ENCODE peak calls at places on chromosomes 11 and 22, in four cellular contexts. O, F, Z and T are unnamed samples. For H3K4me1, the result is how much of the 10 kb centered on the place peaks cover.

GRCh38 chr11:112537846-112538330 is 277.2 kb upstream of the PLET1 start:
- DNase-seq in O (no peak), F (no peak), Z (no peak), T (no peak)

GRCh38 chr11:94457118-94458029 is 36.3 kb downstream of the MRE11 start:
- DNase-seq in O (no peak), Z (no peak), F (no peak), T (no peak)

GRCh38 chr11:67613960-67614715 is 7.4 kb downstream of the NDUFV1 start:
- DNase-seq in Z (peak), F (peak), O (peak), T (no peak)

GRCh38 chr11:129896062-129896461 is 684 bp upstream of the NFRKB start:
- DNase-seq in O (no peak), Z (no peak), F (no peak), T (no peak)

GRCh38 chr22:50182176-50183081 is 3.3 kb upstream of the TRABD start:
- DNase-seq in O (no peak), Z (no peak), F (peak), T (no peak)

GRCh38 chr11:93099811-93100210 is 98.0 kb downstream of the SLC36A4 start:
- DNase-seq in F (no peak), O (no peak), Z (no peak), T (no peak)

GRCh38 chr11:15965562-15966250 is 390.6 kb downstream of the SOX6 start:
- DNase-seq in O (no peak), F (no peak), Z (no peak), T (no peak)

GRCh38 chr11:36296925-36297604 is 977 bp downstream of the PRR5L start:
- DNase-seq in F (no peak), O (no peak), Z (no peak), T (no peak)

GRCh38 chr22:49487950-49488349 is 339.7 kb downstream of the BRD1 start:
- DNase-seq in F (no peak), Z (no peak), O (no peak), T (no peak)

GRCh38 chr22:42929838-42930155 is 72.7 kb upstream of the ARFGAP3 start:
- DNase-seq in F (no peak), O (no peak), Z (no peak), T (no peak)

GRCh38 chr11:68684385-68685356 is at the start of gene GAL:
- DNase-seq in F (no peak), O (peak), Z (peak), T (no peak)

GRCh38 chr11:44028401-44028800 is 19.4 kb upstream of the ACCSL start:
- DNase-seq in Z (no peak), O (no peak), F (no peak), T (no peak)

GRCh38 chr22:34567367-34567766 is 498.6 kb upstream of the ISX start:
- DNase-seq in O (no peak), F (no peak), Z (no peak), T (no peak)

GRCh38 chr11:122852071-122852831 is 14.0 kb downstream of the CRTAM start:
- DNase-seq in O (no peak), F (peak), Z (no peak), T (no peak)

GRCh38 chr11:66106786-66107599 is 36.9 kb downstream of the PACS1 start:
- DNase-seq in F (no peak), O (no peak), Z (no peak), T (no peak)

GRCh38 chr22:25029181-25029580 is 76.7 kb downstream of the KIAA1671 start:
- DNase-seq in O (no peak), Z (no peak), F (no peak), T (no peak)

GRCh38 chr11:43992834-43993637 is 50.6 kb downstream of the C11orf96 start:
- DNase-seq in O (peak), Z (no peak), F (no peak), T (no peak)

GRCh38 chr11:73177380-73178091 is 35.4 kb upstream of the FCHSD2 start:
- DNase-seq in Z (no peak), O (peak), F (no peak), T (no peak)

GRCh38 chr11:10762913-10763421 is 11.9 kb downstream of the CTR9 start:
- DNase-seq in O (no peak), Z (no peak), F (no peak), T (no peak)

GRCh38 chr11:42552786-42553185 is 759.0 kb upstream of the API5 start:
- DNase-seq in O (no peak), F (no peak), Z (no peak), T (no peak)

GRCh38 chr11:125401746-125402145 is 94.3 kb downstream of the FEZ1 start:
- DNase-seq in Z (no peak), F (no peak), O (no peak), T (no peak)

GRCh38 chr22:36367066-36367465 is 20.7 kb downstream of the MYH9 start:
- DNase-seq in F (no peak), Z (no peak), O (no peak), T (no peak)
- H3K4me1 ChIP-seq in F (half or more), Z (under half), O (under half), T (under half)

GRCh38 chr22:40535642-40536041 is 100.9 kb downstream of the MRTFA start:
- DNase-seq in F (no peak), O (no peak), Z (no peak), T (no peak)
- H3K4me3 ChIP-seq in F (no peak), O (no peak), Z (no peak), T (no peak)

GRCh38 chr11:32400670-32401369 is 34.5 kb downstream of the WT1 start:
- DNase-seq in Z (no peak), F (no peak), O (no peak), T (no peak)
- H3K4me1 ChIP-seq in Z (under half), F (under half), O (under half), T (under half)

DNA sequence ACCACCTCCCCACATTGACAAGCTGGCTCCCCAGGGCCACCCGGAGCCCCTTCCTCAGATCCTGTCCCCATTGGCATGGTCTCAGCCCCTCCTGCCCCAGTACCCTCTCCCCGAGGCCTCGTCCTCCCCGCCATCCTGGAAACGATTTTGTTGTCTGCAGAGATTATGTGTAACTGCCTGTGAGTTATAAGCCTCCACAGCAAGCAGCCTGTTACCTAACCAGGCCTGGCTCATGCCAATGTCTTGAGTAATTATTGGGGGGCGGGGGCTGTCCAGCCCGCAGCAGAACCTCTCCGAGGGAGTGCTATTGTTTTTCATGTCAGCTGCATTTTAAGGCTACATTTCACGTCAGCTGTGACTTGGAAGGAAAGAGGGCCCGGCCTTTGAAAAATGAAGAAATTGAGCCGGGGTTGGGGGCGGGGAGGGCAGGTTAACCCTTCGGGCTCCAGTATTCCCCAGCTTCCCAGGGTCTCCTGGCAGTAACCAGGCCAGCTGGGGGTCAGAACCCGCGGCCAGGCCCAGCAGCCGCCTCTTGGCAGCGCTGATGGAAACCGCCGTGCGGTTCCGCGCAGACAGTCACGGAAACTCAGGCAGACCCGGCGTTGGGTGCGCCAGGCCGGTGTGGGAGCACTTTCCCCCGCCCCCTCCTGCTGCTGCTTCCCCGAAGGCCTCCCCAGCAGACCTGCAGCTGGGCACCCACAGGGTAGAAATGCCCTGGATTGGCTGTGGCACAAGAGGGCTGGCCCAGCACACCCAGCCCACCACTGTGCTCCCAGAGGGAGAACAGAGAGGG is 59.5 kb downstream of the CDKN1C start:
- DNase-seq in O (peak), F (no peak), Z (no peak), T (no peak)
- H3K4me3 ChIP-seq in O (peak), F (no peak), Z (no peak), T (no peak)

DNA sequence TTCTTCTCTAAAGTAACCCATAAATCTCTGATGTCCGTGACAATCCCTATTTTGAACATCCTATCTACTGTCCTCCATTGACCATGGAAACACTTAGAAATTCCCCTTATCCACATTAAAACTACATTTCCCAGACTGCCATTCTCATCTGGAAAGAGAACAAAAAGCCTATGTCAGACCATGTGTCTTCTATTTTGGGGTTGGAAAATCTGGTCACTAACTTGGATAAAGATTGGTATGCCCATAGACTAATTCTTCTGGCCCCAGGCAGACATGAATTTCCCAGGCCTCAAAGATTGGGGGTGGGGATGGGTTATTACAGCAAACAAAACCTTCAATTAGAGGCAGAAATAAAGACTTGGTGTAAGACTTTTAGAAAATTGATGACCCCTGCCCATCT is 30.9 kb upstream of the CREB3L1 start:
- DNase-seq in Z (no peak), F (no peak), O (no peak), T (no peak)
- H3K4me1 ChIP-seq in Z (under half), F (under half), O (under half), T (under half)

GRCh38 chr11:118975771-118976709 is 4.5 kb downstream of the FOXR1 start:
- DNase-seq in O (no peak), Z (peak), F (no peak), T (no peak)

GRCh38 chr11:118979434-118979833 is 7.9 kb downstream of the FOXR1 start:
- DNase-seq in F (no peak), Z (no peak), O (no peak), T (no peak)

GRCh38 chr11:118984825-118985224 is 13.1 kb upstream of the CENATAC start:
- DNase-seq in F (no peak), Z (no peak), O (no peak), T (no peak)

DNA sequence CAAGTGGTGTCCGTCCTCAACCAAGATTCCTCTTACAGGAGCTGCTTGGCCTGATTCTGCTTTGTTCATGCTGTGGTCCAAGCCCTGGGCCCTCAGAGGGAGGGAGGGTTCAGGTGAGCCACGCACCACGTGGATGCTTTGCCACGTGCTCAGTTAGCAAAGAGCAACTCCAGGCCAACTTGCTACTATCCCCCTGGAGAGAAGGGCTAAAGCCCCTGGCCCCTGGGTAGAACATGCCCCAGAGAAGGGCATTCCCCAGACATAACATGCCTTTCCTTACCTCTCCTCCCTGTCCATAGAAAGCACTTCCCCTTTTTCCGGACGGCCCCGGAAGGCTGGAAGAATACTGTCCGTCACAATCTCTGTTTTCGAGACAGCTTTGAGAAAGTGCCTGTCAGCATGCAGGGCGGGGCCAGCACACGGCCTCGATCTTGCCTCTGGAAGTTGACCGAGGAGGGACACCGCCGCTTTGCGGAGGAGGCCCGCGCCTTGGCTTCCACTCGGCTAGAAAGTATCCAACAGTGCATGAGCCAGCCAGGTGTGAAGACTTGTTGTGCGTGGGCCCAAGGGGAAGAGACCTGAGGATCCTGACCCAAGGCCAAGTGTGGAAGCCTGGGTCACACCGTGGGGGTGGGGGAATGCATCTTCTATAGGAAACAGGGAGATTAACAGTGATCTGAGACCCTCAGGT is 8.8 kb downstream of the FOXR1 start:
- DNase-seq in O (peak), Z (no peak), F (no peak), T (no peak)
- H3K4me3 ChIP-seq in O (no peak), Z (no peak), F (no peak), T (no peak)

GRCh38 chr11:79484872-79485271 is 44.0 kb upstream of the TENM4 start:
- DNase-seq in Z (no peak), F (no peak), O (no peak), T (no peak)

GRCh38 chr11:79482800-79483199 is 42.0 kb upstream of the TENM4 start:
- DNase-seq in Z (no peak), F (no peak), O (no peak), T (no peak)

GRCh38 chr11:79481795-79482194 is 41.0 kb upstream of the TENM4 start:
- DNase-seq in O (no peak), Z (no peak), F (no peak), T (no peak)

GRCh38 chr11:79485694-79486093 is 44.9 kb upstream of the TENM4 start:
- DNase-seq in O (no peak), Z (no peak), F (no peak), T (peak)

DNA sequence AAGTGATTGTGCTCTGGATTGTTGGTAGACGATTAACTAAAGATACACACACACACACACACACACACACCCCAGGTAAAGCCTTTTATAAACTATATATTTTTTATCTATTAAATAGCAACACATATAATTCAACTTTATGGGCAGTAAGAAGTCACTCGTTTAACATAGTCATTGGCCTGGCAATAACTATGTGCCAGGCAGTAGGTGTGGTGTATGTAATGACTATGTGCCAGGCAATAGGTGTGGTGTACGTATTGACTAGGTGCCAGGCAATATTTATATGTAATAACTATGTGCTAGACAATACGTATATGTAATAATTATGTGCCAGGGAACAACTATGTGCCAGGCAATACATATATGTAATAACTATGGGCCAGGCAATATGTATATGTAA is 40.0 kb upstream of the TENM4 start:
- DNase-seq in Z (no peak), O (no peak), F (no peak), T (no peak)
- H3K4me1 ChIP-seq in Z (under half), O (under half), F (under half), T (under half)

DNA sequence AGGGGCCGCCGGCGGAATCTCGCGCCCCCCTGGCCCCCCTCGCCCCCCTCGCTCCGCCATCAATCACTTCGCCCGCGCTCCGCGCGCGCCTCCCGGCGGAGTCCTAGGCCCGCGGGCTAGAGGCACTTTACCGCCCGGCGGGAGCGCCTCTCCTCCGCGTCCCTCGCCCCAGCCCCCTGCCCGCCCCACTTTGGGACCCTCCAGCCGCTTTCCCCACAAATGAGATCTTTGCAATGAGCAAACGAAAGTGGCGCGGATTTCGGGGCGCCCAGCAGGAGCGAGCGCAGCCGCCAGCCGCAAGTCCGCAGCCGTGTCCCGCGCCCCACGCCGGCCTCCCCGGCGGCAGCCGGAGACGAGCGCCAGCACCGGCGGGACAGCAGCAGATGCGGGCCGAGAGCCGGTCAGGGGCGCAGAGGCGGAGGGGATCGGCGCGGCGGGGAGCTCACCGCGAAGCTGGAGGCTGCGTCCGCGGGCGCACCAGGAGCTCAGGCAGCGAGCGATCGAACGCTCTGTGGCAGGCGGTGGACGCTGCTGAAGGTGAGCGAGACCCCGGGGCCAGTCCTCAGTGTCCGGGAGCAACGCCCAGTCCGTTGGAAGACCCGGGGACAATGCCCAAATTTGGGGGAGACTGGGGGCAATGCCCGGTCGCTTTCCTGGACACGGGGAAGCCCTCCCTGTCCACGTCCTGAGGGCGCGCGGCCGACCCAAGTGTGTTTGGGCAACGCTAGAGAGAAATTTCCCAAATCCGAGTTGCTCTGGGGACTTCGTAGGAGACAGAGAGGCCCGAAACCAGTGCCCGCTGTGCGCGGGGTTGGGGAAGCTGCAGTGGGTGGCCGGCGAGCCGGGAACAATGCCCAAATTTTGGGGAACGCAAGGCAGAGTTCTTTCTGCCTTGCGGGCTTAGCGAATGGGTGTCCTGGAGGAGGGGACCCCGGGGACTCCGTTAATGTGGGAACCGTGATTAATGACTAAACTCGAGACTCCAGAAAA is 1.5 kb upstream of the IGF2 start:
- DNase-seq in Z (peak), O (no peak), F (no peak), T (no peak)
- H3K4me3 ChIP-seq in Z (peak), O (no peak), F (no peak), T (no peak)